ENCODE peak calls at places on chromosomes 2 and 18, in seven cellular contexts. S, R, W, P, O, G and J are unnamed samples.

GRCh38 chr18:25826823-25827617 is 263.4 kb downstream of the SS18 start:
- DNase-seq in W (no peak), R (no peak), S (no peak), G (peak), P (no peak), O (peak), J (no peak)

GRCh38 chr2:190988910-190989309 is 25.1 kb downstream of the STAT1 start:
- DNase-seq in G (no peak), P (no peak), W (no peak), O (no peak), R (no peak), S (no peak), J (no peak)

GRCh38 chr18:30920356-30920755 is 122.2 kb downstream of the DSC3 start:
- DNase-seq in W (no peak), O (no peak), G (no peak), P (no peak), S (no peak), R (no peak), J (no peak)

GRCh38 chr2:46841621-46842020 is 74.0 kb downstream of the MCFD2 start:
- DNase-seq in S (peak), W (peak), G (no peak), O (no peak), R (peak), P (no peak), J (peak)

GRCh38 chr2:4047961-4048891 is 344.9 kb downstream of the DCDC2C start:
- DNase-seq in P (no peak), O (no peak), R (no peak), G (peak), W (no peak), S (peak), J (no peak)

GRCh38 chr2:20184067-20184938 is 40.6 kb downstream of the SDC1 start:
- DNase-seq in P (peak), R (no peak), G (peak), O (peak), W (no peak), S (no peak), J (peak)

GRCh38 chr18:32093106-32093511 is 1.4 kb downstream of the RNF138 start:
- DNase-seq in G (peak), S (peak), P (peak), O (peak), W (peak), R (peak), J (peak)

GRCh38 chr2:1789610-1790009 is 45.3 kb upstream of the PXDN start:
- DNase-seq in S (no peak), W (no peak), G (no peak), R (no peak), P (no peak), O (no peak), J (no peak)

GRCh38 chr2:110755494-110756078 is 23.2 kb downstream of the ACOXL start:
- DNase-seq in R (no peak), G (peak), O (no peak), W (peak), S (no peak), P (no peak), J (no peak)

GRCh38 chr2:21451418-21451817 is 327.6 kb downstream of the TDRD15 start:
- DNase-seq in S (no peak), O (peak), W (no peak), G (no peak), P (no peak), R (no peak), J (no peak)

GRCh38 chr2:22355816-22356433 is 1029.1 kb upstream of the KLHL29 start:
- DNase-seq in G (peak), S (peak), W (peak), R (peak), O (peak), P (no peak), J (no peak)

GRCh38 chr2:81894451-81894990 is 1590.0 kb upstream of the LRRTM1 start:
- DNase-seq in O (no peak), R (no peak), W (no peak), G (peak), S (no peak), P (no peak), J (no peak)

GRCh38 chr2:222380456-222380855 is 43.9 kb upstream of the SGPP2 start:
- DNase-seq in S (no peak), P (no peak), W (no peak), R (no peak), O (no peak), G (no peak), J (no peak)

GRCh38 chr18:48527467-48527866 is 11.4 kb upstream of the CTIF start:
- DNase-seq in W (no peak), R (no peak), O (no peak), G (no peak), P (no peak), S (no peak), J (no peak)

GRCh38 chr2:133777607-133778006 is 209.3 kb upstream of the NCKAP5 start:
- DNase-seq in P (peak), G (peak), O (peak), W (no peak), R (no peak), S (no peak), J (no peak)

GRCh38 chr2:8003462-8004075 is 678.3 kb upstream of the ID2 start:
- DNase-seq in P (peak), W (peak), G (peak), S (no peak), O (peak), R (peak), J (no peak)

GRCh38 chr18:2304378-2305175 is 266.7 kb downstream of the METTL4 start:
- DNase-seq in W (no peak), P (peak), R (no peak), S (no peak), O (peak), G (no peak), J (no peak)

GRCh38 chr18:13452448-13452811 is 233.9 kb downstream of the LDLRAD4 start:
- DNase-seq in W (no peak), S (no peak), G (no peak), R (no peak), P (no peak), O (peak), J (no peak)

GRCh38 chr2:231662811-231663457 is 45.4 kb upstream of the PTMA start:
- DNase-seq in W (no peak), O (no peak), R (no peak), G (no peak), P (no peak), S (no peak), J (no peak)